ENCODE peak calls at places on chromosomes 6 and 20, in nine cellular contexts. Q, D, S, F, E, Z, V, J and T are unnamed samples.

GRCh38 chr20:49938173-49939163 is 2.3 kb downstream of the RNF114 start:
- DNase-seq in Q (no peak), F (no peak), V (peak; percentile 84), J (peak; percentile 51), Z (peak; percentile 71), E (peak; percentile 55), D (no peak), S (no peak), T (no peak)

GRCh38 chr20:44651507-44652373 is at the start of gene ADA:
- DNase-seq in S (peak; percentile 55), E (peak; percentile 15), Q (peak; percentile 55), D (peak; percentile 41), J (peak; percentile 79), V (peak; percentile 94), Z (peak; percentile 38), F (peak; percentile 84), T (peak; percentile 32)

GRCh38 chr6:157466340-157466643 is 85.3 kb downstream of the ZDHHC14 start:
- DNase-seq in D (no peak), J (no peak), E (no peak), S (no peak), Q (no peak), Z (no peak), V (no peak), F (no peak), T (no peak)

GRCh38 chr20:18279231-18279630 is 9.1 kb upstream of the ZNF133 start:
- DNase-seq in Z (no peak), V (no peak), J (no peak), Q (no peak), D (no peak), F (no peak), S (no peak), E (no peak), T (no peak)

GRCh38 chr20:23049201-23049932 is at the start of gene THBD:
- DNase-seq in J (peak; percentile 82), E (peak; percentile 45), Q (peak; percentile 75), D (no peak), V (no peak), S (peak; percentile 85), Z (peak; percentile 52), F (peak; percentile 88), T (no peak)

GRCh38 chr20:36217226-36217625 is 19.1 kb upstream of the AAR2 start:
- DNase-seq in V (no peak), Q (no peak), D (no peak), S (no peak), J (no peak), Z (no peak), E (no peak), F (no peak), T (no peak)

GRCh38 chr6:83998021-83998584 is 35.5 kb upstream of the MRAP2 start:
- DNase-seq in F (no peak), S (no peak), V (no peak), Q (no peak), D (no peak), E (no peak), Z (no peak), J (no peak), T (no peak)

GRCh38 chr20:44264287-44264686 is 17.2 kb downstream of the GDAP1L1 start:
- DNase-seq in E (no peak), V (no peak), Z (no peak), Q (no peak), D (no peak), J (no peak), S (no peak), F (peak; percentile 11), T (no peak)

GRCh38 chr20:37223053-37223452 is 38.6 kb downstream of the GHRH start:
- DNase-seq in V (peak; percentile 90), Z (peak; percentile 92), S (peak; percentile 70), Q (no peak), D (no peak), F (no peak), E (peak; percentile 89), J (no peak), T (no peak)

DNA sequence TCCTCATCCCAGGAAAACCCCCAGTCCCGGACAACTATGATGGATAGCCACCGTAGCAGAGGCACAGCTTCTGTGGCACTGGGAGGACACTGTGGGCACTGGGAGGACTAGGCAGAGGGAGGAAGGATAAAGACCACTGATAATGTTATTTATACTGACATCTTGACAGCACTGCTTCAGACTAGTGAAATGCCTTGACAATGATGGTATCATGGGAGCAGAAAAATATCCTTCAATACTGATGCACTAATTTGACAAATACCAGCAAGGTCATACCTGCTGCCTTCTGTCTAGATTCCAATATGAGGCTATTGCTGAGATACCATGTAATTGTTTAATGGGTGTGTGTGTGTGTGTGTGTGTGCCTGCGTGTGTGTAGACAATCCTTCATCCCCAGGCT is 148.6 kb downstream of the PHACTR1 start:
- DNase-seq in V (no peak), F (no peak), J (no peak), Z (no peak), Q (no peak), D (no peak), E (no peak), S (no peak), T (no peak)
- H3K27me3 ChIP-seq in V (no peaks in the 10 kb centered on the region), F (no peaks in the 10 kb centered on the region), J (peaks cover 30% of the 10 kb centered on the region), Z (no peaks in the 10 kb centered on the region), Q (peaks cover 2% of the 10 kb centered on the region), D (no peaks in the 10 kb centered on the region), E (no peaks in the 10 kb centered on the region), S (no peaks in the 10 kb centered on the region), T (no peaks in the 10 kb centered on the region)

GRCh38 chr6:1515781-1516180 is 93.9 kb upstream of the FOXC1 start:
- DNase-seq in E (no peak), Q (no peak), S (no peak), Z (no peak), F (no peak), J (no peak), V (no peak), D (no peak), T (no peak)

GRCh38 chr6:1516742-1517520 is 92.8 kb upstream of the FOXC1 start:
- DNase-seq in E (no peak), V (peak; percentile 80), S (no peak), D (no peak), F (no peak), J (no peak), Z (no peak), Q (no peak), T (no peak)

GRCh38 chr6:1514078-1514477 is 95.6 kb upstream of the FOXC1 start:
- DNase-seq in V (no peak), E (no peak), S (no peak), Q (no peak), D (no peak), J (no peak), Z (no peak), F (no peak), T (no peak)

GRCh38 chr6:1513206-1513605 is 96.5 kb upstream of the FOXC1 start:
- DNase-seq in Q (no peak), V (no peak), F (no peak), Z (no peak), D (no peak), S (no peak), E (no peak), J (no peak), T (no peak)

DNA sequence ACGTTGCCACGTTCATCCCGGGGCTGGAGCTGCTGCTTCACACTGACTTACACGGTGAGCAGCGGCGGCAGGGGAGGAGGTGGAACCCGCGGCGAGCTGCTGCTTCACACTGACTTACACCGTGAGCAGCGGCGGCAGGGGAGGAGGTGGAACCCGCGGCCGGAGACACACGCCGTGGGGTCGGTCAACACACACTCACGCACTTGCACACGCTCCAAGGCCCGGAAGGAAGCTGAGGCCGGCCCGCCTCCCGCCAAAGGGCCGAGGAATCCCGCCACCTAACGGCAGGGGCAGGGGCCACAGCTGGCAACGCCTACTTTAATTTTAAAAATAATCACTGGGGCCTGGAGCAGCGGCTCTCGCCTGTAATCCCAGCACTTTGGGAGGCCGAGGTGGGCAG is 94.4 kb upstream of the FOXC1 start:
- DNase-seq in J (no peak), E (no peak), Z (no peak), Q (no peak), F (no peak), D (no peak), V (no peak), S (no peak), T (no peak)
- H3K36me3 ChIP-seq in J (no peaks in the 10 kb centered on the region), E (no peaks in the 10 kb centered on the region), Z (no peaks in the 10 kb centered on the region), Q (no peaks in the 10 kb centered on the region), F (no peaks in the 10 kb centered on the region), D (no peaks in the 10 kb centered on the region), V (no peaks in the 10 kb centered on the region), S (no peaks in the 10 kb centered on the region), T (no peaks in the 10 kb centered on the region)

GRCh38 chr20:46028110-46028509 is 905 bp upstream of the SLC12A5 start:
- DNase-seq in S (no peak), D (no peak), Z (no peak), F (no peak), E (no peak), J (no peak), Q (no peak), V (peak; percentile 83), T (no peak)
- H3K27me3 ChIP-seq in S (peaks cover 35% of the 10 kb centered on the region), D (peaks cover 21% of the 10 kb centered on the region), Z (peaks cover 34% of the 10 kb centered on the region), F (peaks cover 90% of the 10 kb centered on the region), E (peaks cover 51% of the 10 kb centered on the region), J (peaks cover 100% of the 10 kb centered on the region), Q (peaks cover 65% of the 10 kb centered on the region), V (peaks cover 52% of the 10 kb centered on the region), T (peaks cover 43% of the 10 kb centered on the region)

DNA sequence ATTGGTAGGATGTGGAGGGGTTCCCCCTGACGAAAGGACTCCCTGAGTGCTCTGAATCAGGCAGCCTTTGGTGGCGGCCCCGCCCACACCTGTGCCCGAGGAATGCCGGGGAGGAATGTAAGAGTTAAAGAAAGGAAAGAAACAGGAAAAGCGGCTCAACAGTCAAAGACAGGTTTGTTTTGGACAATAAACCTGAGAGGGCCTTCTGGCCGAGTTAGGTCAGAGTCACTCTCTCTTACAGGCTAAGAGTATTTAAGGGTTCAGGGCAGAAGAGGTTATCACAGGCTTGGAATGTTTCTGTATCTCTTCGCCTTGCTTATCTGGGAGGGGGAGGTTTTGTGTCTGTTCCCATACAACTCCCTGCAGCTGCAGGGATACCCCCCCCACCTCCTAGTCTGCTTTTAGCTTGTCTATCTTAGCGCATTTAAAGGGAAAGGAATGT is 32.9 kb downstream of the DYNLT1 start:
- DNase-seq in Q (peak; percentile 16), F (peak; percentile 76), J (no peak), D (no peak), E (no peak), V (no peak), S (peak; percentile 58), Z (no peak), T (no peak)
- H3K36me3 ChIP-seq in Q (peaks cover 64% of the 10 kb centered on the region), F (peaks cover 47% of the 10 kb centered on the region), J (peaks cover 8% of the 10 kb centered on the region), D (peaks cover 20% of the 10 kb centered on the region), E (peaks cover 28% of the 10 kb centered on the region), V (peaks cover 55% of the 10 kb centered on the region), S (peaks cover 3% of the 10 kb centered on the region), Z (peaks cover 18% of the 10 kb centered on the region), T (peaks cover 57% of the 10 kb centered on the region)

GRCh38 chr6:155207223-155207622 is 56.6 kb upstream of the CLDN20 start:
- DNase-seq in Z (no peak), Q (no peak), J (no peak), F (no peak), S (no peak), D (no peak), E (no peak), V (no peak), T (no peak)

GRCh38 chr6:155196891-155197290 is 66.9 kb upstream of the CLDN20 start:
- DNase-seq in E (no peak), J (no peak), F (no peak), V (no peak), D (no peak), Z (no peak), S (no peak), Q (no peak), T (no peak)

GRCh38 chr6:155200012-155200411 is 63.8 kb upstream of the CLDN20 start:
- DNase-seq in F (no peak), Q (no peak), D (no peak), E (peak; percentile 53), V (no peak), J (no peak), Z (peak; percentile 53), S (no peak), T (no peak)

GRCh38 chr6:155197947-155198346 is 65.9 kb upstream of the CLDN20 start:
- DNase-seq in F (no peak), E (no peak), S (no peak), D (no peak), J (no peak), V (no peak), Q (no peak), Z (no peak), T (no peak)

GRCh38 chr6:155201461-155202226 is 62.2 kb upstream of the CLDN20 start:
- DNase-seq in J (no peak), D (no peak), Z (peak; percentile 94), F (no peak), E (peak; percentile 93), V (peak; percentile 81), Q (no peak), S (no peak), T (no peak)
- H3K27me3 ChIP-seq in J (no peaks in the 10 kb centered on the region), D (no peaks in the 10 kb centered on the region), Z (no peaks in the 10 kb centered on the region), F (no peaks in the 10 kb centered on the region), E (no peaks in the 10 kb centered on the region), V (no peaks in the 10 kb centered on the region), Q (no peaks in the 10 kb centered on the region), S (no peaks in the 10 kb centered on the region), T (no peaks in the 10 kb centered on the region)